ENCODE peak calls at places on chromosomes 6 and 20, in four cellular contexts. X is GM03348, K is PC-3, P is EL. B is an unnamed sample.

GRCh38 chr6:110731196-110731595 is 84.1 kb downstream of the CDK19 start:
- DNase-seq in X (no peak), K (no peak), P (peak), B (no peak)

GRCh38 chr6:116010400-116011095 is 50.1 kb downstream of the FRK start:
- DNase-seq in X (peak), K (peak), P (peak), B (peak)

GRCh38 chr6:309947-310346 is 17.7 kb downstream of the DUSP22 start:
- DNase-seq in X (no peak), K (no peak), P (no peak), B (no peak)

GRCh38 chr6:147257760-147258159 is 53.5 kb downstream of the STXBP5 start:
- DNase-seq in X (no peak), K (no peak), P (no peak), B (no peak)

GRCh38 chr6:30102701-30103629 is 9.9 kb downstream of the TRIM31 start:
- DNase-seq in X (peak), K (peak), P (peak), B (peak)

GRCh38 chr6:10451828-10452509 is 37.1 kb upstream of the TFAP2A start:
- DNase-seq in X (peak), K (peak), P (peak), B (peak)

GRCh38 chr20:34055290-34055689 is 56.8 kb downstream of the EIF2S2 start:
- DNase-seq in X (no peak), K (no peak), P (no peak), B (no peak)

GRCh38 chr6:16670183-16670582 is 91.1 kb downstream of the ATXN1 start:
- DNase-seq in X (no peak), K (peak), P (no peak), B (no peak)

GRCh38 chr6:12992770-12993169 is 276.2 kb downstream of the PHACTR1 start:
- DNase-seq in X (no peak), K (no peak), P (no peak), B (no peak)

GRCh38 chr6:99130897-99131873 is 183.4 kb upstream of the FBXL4 start:
- DNase-seq in X (no peak), K (no peak), P (no peak), B (no peak)

GRCh38 chr6:137150072-137150471 is 23.4 kb downstream of the IL22RA2 start:
- DNase-seq in X (no peak), K (no peak), P (no peak), B (no peak)

GRCh38 chr20:51412991-51413471 is 129.5 kb downstream of the NFATC2 start:
- DNase-seq in X (peak), K (no peak), P (no peak), B (peak)

GRCh38 chr20:6212903-6213302 is 90.1 kb upstream of the FERMT1 start:
- DNase-seq in X (no peak), K (no peak), P (no peak), B (no peak)

GRCh38 chr6:53854843-53855567 is 60.2 kb downstream of the LRRC1 start:
- DNase-seq in X (no peak), K (no peak), P (no peak), B (no peak)

GRCh38 chr6:22294301-22294700 is 2.5 kb downstream of the PRL start:
- DNase-seq in X (no peak), K (no peak), P (no peak), B (no peak)

GRCh38 chr6:146914563-146915483 is 289.4 kb upstream of the STXBP5 start:
- DNase-seq in X (peak), K (peak), P (peak), B (peak)

GRCh38 chr6:106051241-106051640 is 34.9 kb upstream of the PRDM1 start:
- DNase-seq in X (no peak), K (no peak), P (no peak), B (no peak)

GRCh38 chr6:5050009-5050408 is 35.1 kb upstream of the PPP1R3G start:
- DNase-seq in X (no peak), K (no peak), P (no peak), B (no peak)

GRCh38 chr6:116996842-116997241 is 119.8 kb downstream of the RFX6 start:
- DNase-seq in X (no peak), K (no peak), P (no peak), B (no peak)

GRCh38 chr20:5557123-5557522 is 193.1 kb upstream of the SHLD1 start:
- DNase-seq in X (peak), K (peak), P (peak), B (peak)

GRCh38 chr6:150403458-150404245 is 34.8 kb downstream of the IYD start:
- DNase-seq in X (peak), K (peak), P (peak), B (peak)

GRCh38 chr20:56575961-56576360 is 42.9 kb downstream of the FAM209B start:
- DNase-seq in X (no peak), K (no peak), P (no peak), B (no peak)

B was measured in adipocyte.